ENCODE peak calls at places on chromosomes 3 and 15, in six cellular contexts. W is lower lobe of right lung, M is heart right ventricle, K is cardiac muscle cell, A is Panc1, L is lower leg skin. Q is an unnamed sample.
A peak's percentile ranks its signal among the peaks of the same experiment; 100 is the strongest.

GRCh38 chr3:149247929-149248691 is 26.5 kb upstream of the CP start:
- DNase-seq in A (no peak), L (no peak), K (peak; percentile 28), W (no peak), M (no peak), Q (peak; percentile 42)

GRCh38 chr3:110577856-110578255 is 493.8 kb upstream of the NECTIN3 start:
- DNase-seq in W (no peak), M (no peak), K (no peak), A (no peak), L (no peak), Q (no peak)

GRCh38 chr3:168025076-168025475 is 70.6 kb downstream of the GOLIM4 start:
- DNase-seq in M (no peak), A (no peak), W (no peak), L (no peak), K (no peak), Q (peak; percentile 48)

GRCh38 chr3:99503350-99503749 is 135.0 kb upstream of the COL8A1 start:
- DNase-seq in W (no peak), L (no peak), K (no peak), M (no peak), A (no peak), Q (no peak)

GRCh38 chr3:61724183-61724582 is 162.8 kb downstream of the PTPRG start:
- DNase-seq in K (no peak), W (no peak), A (no peak), L (no peak), M (no peak), Q (no peak)

GRCh38 chr15:85059734-85060133 is 78.1 kb downstream of the PDE8A start:
- DNase-seq in A (no peak), L (no peak), M (no peak), K (no peak), W (no peak), Q (no peak)

GRCh38 chr3:143201870-143202269 is 82.3 kb downstream of the CHST2 start:
- DNase-seq in L (no peak), K (no peak), W (no peak), M (no peak), A (no peak), Q (no peak)

GRCh38 chr3:65855370-65856100 is 183.2 kb downstream of the MAGI1 start:
- DNase-seq in M (no peak), A (no peak), L (no peak), W (no peak), K (no peak), Q (no peak)

GRCh38 chr3:65166531-65166930 is 478.7 kb upstream of the ADAMTS9 start:
- DNase-seq in A (no peak), K (no peak), M (no peak), L (no peak), W (no peak), Q (no peak)

GRCh38 chr3:110526732-110527727 is 544.6 kb upstream of the NECTIN3 start:
- DNase-seq in M (no peak), W (no peak), A (no peak), K (no peak), L (no peak), Q (peak; percentile 95)

GRCh38 chr3:195818301-195818700 is 6.6 kb upstream of the MUC4 start:
- DNase-seq in W (no peak), A (no peak), M (no peak), L (no peak), K (no peak), Q (no peak)

GRCh38 chr15:29924750-29925149 is 102.5 kb upstream of the TJP1 start:
- DNase-seq in A (no peak), L (no peak), W (peak; percentile 47), M (peak; percentile 18), K (peak; percentile 93), Q (peak; percentile 66)

GRCh38 chr3:47661121-47661752 is 82.6 kb upstream of the CSPG5 start:
- DNase-seq in M (no peak), W (no peak), A (no peak), K (no peak), L (no peak), Q (peak; percentile 74)

GRCh38 chr3:57971975-57972374 is 36.2 kb upstream of the FLNB start:
- DNase-seq in L (no peak), W (no peak), K (no peak), M (peak; percentile 33), A (no peak), Q (no peak)

GRCh38 chr15:70954176-70954575 is 61.5 kb downstream of the LRRC49 start:
- DNase-seq in W (no peak), K (no peak), L (no peak), M (no peak), A (no peak), Q (no peak)

GRCh38 chr3:40120816-40121215 is 188.7 kb upstream of the EIF1B start:
- DNase-seq in W (no peak), M (no peak), L (no peak), K (peak; percentile 56), A (no peak), Q (peak; percentile 59)

GRCh38 chr3:176919836-176920760 is 277.2 kb downstream of the TBL1XR1 start:
- DNase-seq in A (no peak), K (no peak), W (no peak), M (no peak), L (no peak), Q (peak; percentile 74)

GRCh38 chr3:148020880-148021279 is 611.7 kb downstream of the ZIC1 start:
- DNase-seq in W (no peak), A (no peak), L (no peak), K (no peak), M (no peak), Q (no peak)

GRCh38 chr15:85606721-85607120 is 188.0 kb downstream of the KLHL25 start:
- DNase-seq in K (no peak), W (no peak), L (no peak), A (no peak), M (no peak), Q (no peak)

GRCh38 chr15:39828374-39828931 is 45.8 kb upstream of the FSIP1 start:
- DNase-seq in K (peak; percentile 77), A (no peak), M (peak; percentile 20), L (no peak), W (no peak), Q (peak; percentile 83)

GRCh38 chr15:33395841-33396240 is 85.1 kb downstream of the RYR3 start:
- DNase-seq in L (no peak), W (no peak), K (peak; percentile 17), M (no peak), A (no peak), Q (no peak)

GRCh38 chr15:38707802-38708671 is 143.4 kb upstream of the RASGRP1 start:
- DNase-seq in K (peak; percentile 69), W (no peak), L (no peak), A (no peak), M (no peak), Q (peak; percentile 76)

GRCh38 chr3:111936191-111936841 is 42.5 kb upstream of the ABHD10 start:
- DNase-seq in W (no peak), K (no peak), M (no peak), L (no peak), A (no peak), Q (peak; percentile 77)

GRCh38 chr15:67064607-67065530 is 533 bp upstream of the SMAD3 start:
- DNase-seq in L (no peak), K (peak; percentile 83), M (no peak), A (no peak), W (peak; percentile 79), Q (peak; percentile 70)

GRCh38 chr3:151379083-151379734 is 5.3 kb downstream of the P2RY12 start:
- DNase-seq in K (peak; percentile 46), A (peak; percentile 13), L (no peak), W (no peak), M (peak; percentile 16), Q (no peak)

GRCh38 chr15:67178569-67179210 is 75.8 kb downstream of the AAGAB start:
- DNase-seq in M (no peak), K (peak; percentile 81), L (no peak), A (peak; percentile 81), W (peak; percentile 68), Q (peak; percentile 99)

DNA sequence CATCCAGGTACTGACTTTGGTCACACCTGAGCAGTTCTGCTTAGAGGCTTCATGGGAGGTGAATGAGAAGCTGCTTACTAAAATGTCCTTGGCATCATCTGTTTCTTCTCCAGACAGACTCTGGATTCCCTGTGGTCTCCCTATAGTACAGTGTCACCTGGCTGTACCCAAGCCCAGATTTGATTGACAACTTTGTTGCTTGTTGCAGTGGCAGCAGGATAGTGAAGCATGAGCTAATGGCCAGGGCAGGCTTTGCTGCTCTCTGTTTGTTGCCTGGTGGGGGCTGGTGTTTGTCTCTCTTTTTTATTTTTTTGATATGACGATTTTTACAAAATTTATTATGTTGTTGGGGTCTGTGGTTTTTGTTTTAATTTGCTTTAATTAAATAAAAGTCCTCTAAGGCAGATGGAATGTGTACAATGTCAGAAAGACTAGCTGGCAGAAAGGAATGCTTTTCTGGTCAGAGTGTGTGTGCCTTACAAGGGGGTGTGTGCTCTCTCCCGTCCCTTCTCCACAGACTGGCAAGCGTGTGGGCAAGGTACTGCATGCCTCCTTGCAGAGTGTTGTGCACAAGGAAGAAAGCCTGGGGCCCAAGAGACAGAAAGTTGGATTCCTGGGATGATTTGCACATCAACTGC is 15.3 kb upstream of the CLEC3B start:
- DNase-seq in W (no peak), M (no peak), A (no peak), K (no peak), L (no peak), Q (peak; percentile 47)
- TF ChIP-seq CTCF in W (no peak), M (no peak), A (no peak), K (no peak), L (no peak), Q (no peak)

DNA sequence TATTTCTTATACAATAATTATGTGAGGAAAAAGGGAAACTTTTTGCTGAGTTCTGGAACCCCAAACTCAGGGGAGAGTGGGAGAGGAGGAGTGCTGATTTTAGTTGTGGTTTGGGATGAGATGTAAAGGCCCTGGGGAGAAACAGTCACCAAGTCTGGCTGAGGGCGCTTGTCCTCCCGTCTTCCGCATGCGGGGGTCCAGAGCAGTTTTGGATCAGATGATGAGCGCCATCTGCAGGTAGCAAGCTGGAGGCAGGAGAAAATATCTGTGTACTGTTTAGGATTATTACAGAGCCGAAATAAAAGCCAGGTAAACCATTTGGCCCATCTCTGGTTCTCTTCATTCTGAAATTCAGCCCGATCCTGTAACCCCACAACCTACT is 1.6 kb upstream of the PARP14 start:
- DNase-seq in L (peak; percentile 80), M (peak; percentile 72), A (peak; percentile 75), W (peak; percentile 82), K (peak; percentile 76), Q (peak; percentile 79)
- H3K4me3 ChIP-seq in L (no peak overlapping the region), M (peak overlapping the region; percentile 83), A (peak overlapping the region; percentile 81), W (peak overlapping the region; percentile 87), K (no peak overlapping the region), Q (peak overlapping the region; percentile 25)

DNA sequence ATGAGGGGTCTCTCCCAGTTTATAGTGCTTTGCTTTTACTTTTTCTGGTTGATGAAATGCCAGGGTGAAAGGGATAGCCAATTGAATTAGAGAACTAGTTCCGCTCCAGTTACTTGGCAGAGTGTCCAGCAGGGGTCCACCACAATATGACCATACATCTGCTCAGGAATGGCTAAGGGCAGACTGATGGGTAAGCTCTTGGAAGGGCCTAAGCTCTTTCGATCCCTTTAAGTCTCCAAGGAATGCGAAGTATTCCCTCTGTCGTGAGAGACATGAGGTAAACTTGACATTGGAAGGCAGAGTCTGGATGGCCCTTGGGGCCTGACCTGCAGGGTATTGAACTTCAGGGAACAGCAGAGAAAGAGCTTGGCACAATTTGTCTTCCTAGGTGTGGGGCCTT is 805.8 kb downstream of the PLOD2 start:
- DNase-seq in K (no peak), L (no peak), A (no peak), M (no peak), W (no peak), Q (no peak)
- TF ChIP-seq CTCF in K (no peak), L (no peak), A (no peak), M (no peak), W (no peak), Q (no peak)

DNA sequence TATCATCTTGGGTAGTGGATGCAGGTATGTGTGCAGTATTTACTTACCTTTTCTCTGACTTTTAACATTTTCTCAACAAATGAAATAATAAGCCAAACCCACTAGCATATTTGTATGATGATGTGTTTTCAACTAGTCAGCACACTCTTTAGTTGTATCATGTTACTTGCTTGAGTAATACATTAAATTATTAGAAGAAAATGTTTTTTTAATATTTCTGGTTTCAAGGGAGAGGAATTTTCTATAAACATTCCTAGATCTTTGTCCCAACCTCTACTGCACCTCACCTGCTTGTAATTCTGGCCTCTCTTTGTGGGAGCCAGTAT is 161.8 kb upstream of the CBLB start:
- DNase-seq in K (no peak), A (no peak), M (no peak), L (no peak), W (no peak), Q (peak; percentile 68)
- H3K4me3 ChIP-seq in K (no peak overlapping the region), A (no peak overlapping the region), M (no peak overlapping the region), L (no peak overlapping the region), W (no peak overlapping the region), Q (no peak overlapping the region)

Q was measured in astrocyte of the spinal cord.